ENCODE peak calls at places on chromosomes 1 and 21, in six cellular contexts. Z is pancreas; G is heart right ventricle; D is tibial nerve; Q is neuronal stem cell; V is CD8-positive, alpha-beta memory T cell. Y is an unnamed sample.

GRCh38 chr1:81811757-81812371 is 11.1 kb downstream of the ADGRL2 start:
- DNase-seq in Z (no peak), G (no peak), D (no peak), Q (no peak), V (no peak), Y (no peak)

GRCh38 chr1:235470741-235471439 is 33.4 kb downstream of the B3GALNT2 start:
- DNase-seq in Z (no peak), G (no peak), D (no peak), Q (no peak), V (no peak), Y (no peak)

GRCh38 chr1:184890539-184890973 is 83.8 kb downstream of the NIBAN1 start:
- DNase-seq in Z (no peak), G (peak), D (no peak), Q (no peak), V (peak), Y (no peak)

GRCh38 chr21:18424250-18424649 is 20.7 kb upstream of the TMPRSS15 start:
- DNase-seq in Z (no peak), G (no peak), D (no peak), Q (no peak), V (no peak), Y (no peak)

GRCh38 chr1:155466617-155466972 is 96.0 kb downstream of the ASH1L start:
- DNase-seq in Z (no peak), G (no peak), D (no peak), Q (no peak), V (no peak), Y (no peak)

GRCh38 chr21:42311816-42312625 is 3.2 kb downstream of the TFF3 start:
- DNase-seq in Z (peak), G (no peak), D (no peak), Q (no peak), V (no peak), Y (no peak)

GRCh38 chr1:159214149-159214760 is 9.6 kb downstream of the ACKR1 start:
- DNase-seq in Z (no peak), G (peak), D (no peak), Q (no peak), V (no peak), Y (peak)

GRCh38 chr1:85019989-85020388 is 23.1 kb upstream of the MCOLN2 start:
- DNase-seq in Z (no peak), G (no peak), D (no peak), Q (no peak), V (no peak), Y (no peak)

GRCh38 chr1:86905875-86906274 is 8.1 kb downstream of the SELENOF start:
- DNase-seq in Z (no peak), G (no peak), D (no peak), Q (no peak), V (no peak), Y (no peak)

GRCh38 chr1:35939484-35939883 is 8.6 kb downstream of the AGO3 start:
- DNase-seq in Z (no peak), G (no peak), D (no peak), Q (no peak), V (no peak), Y (no peak)

GRCh38 chr1:35932941-35933340 is 2.0 kb downstream of the AGO3 start:
- DNase-seq in Z (no peak), G (no peak), D (no peak), Q (no peak), V (no peak), Y (peak)

GRCh38 chr1:35936828-35937227 is 5.9 kb downstream of the AGO3 start:
- DNase-seq in Z (no peak), G (no peak), D (no peak), Q (no peak), V (no peak), Y (no peak)

GRCh38 chr1:35935436-35935835 is 4.5 kb downstream of the AGO3 start:
- DNase-seq in Z (no peak), G (no peak), D (no peak), Q (no peak), V (no peak), Y (no peak)

GRCh38 chr1:35935989-35936388 is 5.1 kb downstream of the AGO3 start:
- DNase-seq in Z (no peak), G (no peak), D (no peak), Q (no peak), V (no peak), Y (no peak)
- H3K27ac ChIP-seq in Z (no peak), G (peak), D (no peak), Q (no peak), V (no peak), Y (no peak)

DNA sequence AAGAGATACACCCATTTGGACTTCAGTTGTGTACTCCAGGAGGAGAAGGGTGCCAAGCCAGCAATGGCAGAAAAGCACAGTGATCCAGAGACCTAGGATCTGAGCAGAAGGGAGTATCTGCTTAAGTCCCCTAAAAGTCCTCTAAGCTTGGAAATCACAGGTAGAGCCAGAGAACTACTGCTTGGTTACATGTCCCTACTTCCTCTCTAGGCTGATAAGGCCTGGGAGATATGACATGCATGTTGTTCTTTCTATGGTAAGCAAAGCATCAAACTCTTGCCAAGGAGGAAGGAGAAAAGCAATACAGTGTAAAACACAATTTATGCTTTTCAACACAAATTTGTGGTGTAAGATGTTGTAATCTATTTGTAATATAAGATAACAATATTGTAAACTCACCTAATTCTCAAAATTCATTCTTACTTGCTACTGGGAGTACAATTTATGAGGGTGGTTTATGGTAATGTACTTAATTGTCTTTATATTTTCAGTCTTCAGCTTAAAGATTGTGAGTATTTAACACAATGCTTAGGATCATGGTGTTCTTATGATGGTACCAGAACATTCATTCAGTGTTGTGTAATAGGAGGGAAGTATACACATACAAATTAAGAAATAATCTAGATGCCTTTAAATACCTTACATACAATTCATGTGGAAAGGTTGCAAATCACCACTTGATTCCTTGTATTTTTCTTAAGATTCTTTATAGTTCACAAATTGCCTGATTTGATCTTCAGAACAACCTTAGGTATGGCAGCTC is 49.1 kb upstream of the GNG12 start:
- DNase-seq in Z (no peak), G (no peak), D (no peak), Q (no peak), V (no peak), Y (no peak)
- H3K27ac ChIP-seq in Z (no peak), G (no peak), D (no peak), Q (no peak), V (no peak), Y (no peak)

DNA sequence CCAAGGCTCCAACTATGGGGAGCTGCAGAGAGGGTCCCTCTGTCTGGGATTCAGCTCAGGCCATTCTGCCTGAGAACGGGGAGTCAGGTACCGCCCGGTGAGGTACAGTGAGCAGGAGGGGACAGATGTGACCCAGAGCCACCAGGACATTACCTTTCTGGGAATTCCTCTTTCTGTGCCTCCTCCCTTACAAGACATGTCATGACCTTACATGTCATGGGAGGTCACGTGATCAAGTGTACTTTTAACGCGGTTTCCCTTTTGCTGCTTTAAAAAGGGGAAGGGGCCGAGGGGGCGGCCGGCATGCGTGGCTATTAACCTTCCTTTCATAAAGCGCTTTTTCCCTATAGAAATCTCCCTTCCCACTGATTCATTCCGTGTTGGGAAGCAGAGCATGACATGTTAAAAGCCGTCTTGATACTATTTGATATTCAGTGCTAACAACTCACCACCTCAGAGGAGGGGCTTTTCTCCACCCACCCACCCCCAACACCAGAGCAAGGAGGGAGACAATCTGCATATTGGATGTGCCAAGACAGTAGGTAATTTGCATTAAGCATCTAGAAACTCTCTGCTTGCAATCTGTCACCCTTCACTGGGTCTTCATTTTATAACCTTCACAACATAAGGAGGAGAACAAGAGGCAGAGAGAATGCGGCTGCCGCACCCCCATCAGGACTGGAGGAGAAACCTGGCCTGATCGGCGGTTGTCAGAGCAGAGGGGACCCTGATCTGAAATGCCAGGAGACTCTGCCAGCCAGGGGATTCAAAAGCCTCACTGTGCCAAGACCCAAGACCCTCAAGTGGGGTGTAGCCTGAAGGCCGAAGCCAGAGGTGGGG is 113.6 kb upstream of the VAMP3 start:
- DNase-seq in Z (no peak), G (no peak), D (no peak), Q (no peak), V (no peak), Y (no peak)
- H3K27ac ChIP-seq in Z (no peak), G (no peak), D (no peak), Q (no peak), V (no peak), Y (no peak)

GRCh38 chr1:117173711-117174110 is 37.0 kb downstream of the VTCN1 start:
- DNase-seq in Z (no peak), G (no peak), D (no peak), Q (no peak), V (no peak), Y (no peak)
- H3K27ac ChIP-seq in Z (no peak), G (no peak), D (no peak), Q (peak), V (no peak), Y (no peak)

DNA sequence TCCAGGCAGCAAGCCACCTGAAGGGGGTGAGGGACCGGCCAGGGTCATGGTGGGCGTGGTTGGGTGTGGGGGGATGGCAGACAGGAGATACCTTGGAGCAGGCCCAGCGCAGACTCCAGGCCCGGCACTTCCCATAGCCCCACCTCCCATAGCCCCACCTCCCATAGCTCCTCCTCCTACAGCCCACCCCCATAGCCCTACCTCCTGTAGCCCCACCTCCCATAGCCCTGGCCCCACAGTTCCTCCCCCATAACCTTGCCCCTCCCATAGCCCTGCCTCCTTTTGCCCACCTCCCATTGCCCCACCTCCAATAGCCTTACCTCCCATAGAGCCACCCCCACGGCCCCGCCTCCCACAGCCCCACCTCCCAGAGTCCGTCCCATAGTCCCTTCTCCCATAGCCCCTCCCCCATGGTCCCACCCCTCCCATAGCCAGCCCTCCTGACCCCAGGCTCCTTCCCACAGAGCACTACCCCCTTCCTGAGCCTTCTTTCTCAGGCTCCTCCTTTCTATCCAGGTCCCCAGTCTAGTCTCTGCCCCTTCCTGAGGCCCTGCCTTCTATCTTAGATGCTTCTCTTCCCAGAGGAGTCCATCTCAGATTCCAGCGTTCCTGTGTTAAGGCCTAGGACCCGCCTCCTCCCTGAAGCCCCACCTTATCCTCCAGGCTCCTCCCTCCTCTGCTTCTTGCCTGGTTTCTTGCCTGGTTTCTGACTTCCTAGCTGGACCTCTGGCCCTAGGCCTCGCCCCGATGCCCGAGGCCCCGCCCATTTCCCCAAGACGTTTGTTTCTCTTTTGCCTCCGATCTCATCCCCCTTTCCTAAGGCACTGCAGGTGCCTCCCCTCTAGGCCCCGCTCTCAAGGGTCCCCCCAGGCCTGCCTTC is 46.8 kb downstream of the PTPRU start:
- DNase-seq in Z (no peak), G (no peak), D (peak), Q (peak), V (no peak), Y (peak)
- H3K27ac ChIP-seq in Z (no peak), G (no peak), D (no peak), Q (peak), V (no peak), Y (no peak)

DNA sequence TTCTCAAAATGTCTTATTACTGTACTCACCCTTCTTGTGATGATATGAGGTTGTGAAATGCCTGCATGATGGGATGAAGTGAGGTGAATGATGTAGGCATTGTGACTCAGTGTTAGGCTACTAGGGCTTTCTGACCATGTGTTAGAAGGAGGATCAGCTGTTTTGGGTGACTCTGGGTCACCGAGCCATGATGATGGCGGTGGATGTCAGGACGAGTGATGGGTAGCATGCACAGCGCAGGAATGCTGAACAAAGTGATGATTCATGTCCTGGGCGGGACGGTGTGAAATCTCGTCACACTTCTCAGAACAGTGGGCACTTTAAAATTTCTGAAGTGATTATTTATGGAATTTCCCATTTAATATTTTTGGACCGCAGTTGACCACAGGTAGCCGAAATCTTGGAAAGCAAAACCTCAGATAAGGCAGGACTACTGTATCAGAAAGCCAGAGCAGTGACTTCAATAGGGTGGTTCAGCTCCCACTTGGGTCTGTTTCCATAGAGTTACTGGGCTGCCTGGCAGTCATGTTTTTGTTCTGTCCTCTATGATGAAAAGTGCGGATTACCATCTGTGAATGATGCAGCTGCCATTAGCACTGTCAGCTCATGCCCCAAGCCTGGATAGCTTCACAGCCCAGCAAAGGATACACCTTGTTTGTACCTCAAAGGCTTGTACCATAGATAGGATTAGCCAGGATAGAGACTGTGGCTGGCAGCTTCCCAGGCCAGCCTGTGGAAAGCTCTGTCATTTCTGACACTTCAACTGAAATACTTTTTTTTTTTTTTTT is 26.6 kb downstream of the IL6R start:
- DNase-seq in Z (no peak), G (no peak), D (no peak), Q (no peak), V (no peak), Y (peak)
- H3K27ac ChIP-seq in Z (no peak), G (peak), D (no peak), Q (no peak), V (no peak), Y (no peak)

GRCh38 chr1:92538048-92538412 is 51.3 kb upstream of the GFI1 start:
- DNase-seq in Z (no peak), G (no peak), D (no peak), Q (no peak), V (no peak), Y (no peak)

GRCh38 chr1:92537333-92537884 is 50.7 kb upstream of the GFI1 start:
- DNase-seq in Z (no peak), G (no peak), D (no peak), Q (no peak), V (no peak), Y (no peak)

GRCh38 chr1:92538413-92539061 is 51.8 kb upstream of the GFI1 start:
- DNase-seq in Z (no peak), G (no peak), D (no peak), Q (no peak), V (no peak), Y (no peak)

DNA sequence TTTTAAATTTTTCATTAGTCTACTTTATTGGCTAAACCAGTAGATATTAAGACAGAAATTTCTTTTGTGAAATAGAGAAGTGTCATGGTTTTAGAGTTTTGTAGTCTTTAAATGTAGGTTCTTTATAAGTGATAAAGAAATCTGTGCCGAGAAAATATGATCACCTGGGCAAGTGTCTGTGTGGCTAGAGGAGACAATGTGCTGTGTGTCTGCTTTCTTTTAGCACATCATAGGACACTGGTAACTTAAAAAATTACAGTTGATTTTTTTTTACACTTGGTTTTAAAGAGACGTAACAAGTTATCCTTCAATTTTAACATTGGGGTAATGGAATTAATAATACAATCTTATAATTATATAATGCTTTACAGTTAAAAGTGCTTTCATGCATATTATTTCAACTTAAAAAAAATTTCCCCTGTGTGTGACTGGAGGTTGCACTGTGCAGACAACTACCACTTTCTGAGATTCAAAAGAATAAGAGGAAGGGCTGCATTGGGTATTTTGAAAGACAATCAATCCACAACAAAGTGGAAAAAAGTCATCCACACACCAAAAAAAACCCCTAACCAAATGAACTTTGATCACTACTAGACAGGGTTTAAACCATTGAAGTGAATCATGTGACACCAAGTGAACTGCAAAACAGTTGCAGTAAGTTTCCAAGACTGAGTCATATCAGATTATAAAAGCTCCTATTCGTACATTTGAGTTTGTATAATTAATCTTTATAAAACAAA is 50.0 kb upstream of the GFI1 start:
- DNase-seq in Z (no peak), G (no peak), D (no peak), Q (no peak), V (no peak), Y (no peak)
- H3K27ac ChIP-seq in Z (no peak), G (no peak), D (no peak), Q (no peak), V (no peak), Y (no peak)